ENCODE peak calls at places on chromosomes 16 and 17, in seven cellular contexts. K is left ventricle myocardium inferior, M is GM12865, U is esophagus squamous epithelium, O is IMR-90, Q is keratinocyte, H is cardiac fibroblast. A is an unnamed sample.

GRCh38 chr16:12287796-12288536 is 311.4 kb downstream of the SNX29 start:
- DNase-seq in K (no peak), O (no peak), M (no peak), H (no peak), U (no peak), Q (no peak), A (no peak)

GRCh38 chr17:77819497-77819896 is 139.0 kb upstream of the TNRC6C start:
- DNase-seq in M (no peak), O (no peak), H (no peak), U (no peak), Q (no peak), K (no peak), A (no peak)

GRCh38 chr17:82985436-82985820 is 94.0 kb upstream of the METRNL start:
- DNase-seq in M (no peak), K (no peak), U (no peak), H (no peak), Q (no peak), O (no peak), A (no peak)

GRCh38 chr16:22326369-22326652 is 29.1 kb downstream of the POLR3E start:
- DNase-seq in U (no peak), K (no peak), O (no peak), H (no peak), Q (no peak), M (no peak), A (no peak)

GRCh38 chr17:42136654-42137051 is 14.0 kb downstream of the HSPB9 start:
- DNase-seq in O (no peak), M (no peak), K (no peak), H (no peak), U (no peak), Q (no peak), A (no peak)

GRCh38 chr17:82489117-82489516 is 30.4 kb upstream of the FOXK2 start:
- DNase-seq in M (no peak), U (no peak), Q (no peak), K (peak), H (peak), O (peak), A (no peak)

GRCh38 chr17:79749156-79749815 is 18.5 kb downstream of the ENPP7 start:
- DNase-seq in U (no peak), Q (no peak), O (peak), K (no peak), M (no peak), H (peak), A (no peak)

GRCh38 chr17:14203392-14203791 is 33.3 kb downstream of the CDRT15 start:
- DNase-seq in U (no peak), M (no peak), O (peak), K (no peak), Q (no peak), H (peak), A (no peak)

GRCh38 chr17:41773731-41774193 is 12.7 kb downstream of the JUP start:
- DNase-seq in K (no peak), Q (no peak), U (no peak), O (peak), H (no peak), M (no peak), A (no peak)

GRCh38 chr17:50618300-50618699 is 16.4 kb upstream of the ABCC3 start:
- DNase-seq in O (peak), H (peak), Q (no peak), M (no peak), U (no peak), K (no peak), A (no peak)

GRCh38 chr16:11038777-11039176 is 94.4 kb downstream of the CLEC16A start:
- DNase-seq in H (no peak), K (no peak), U (no peak), Q (peak), O (no peak), M (no peak), A (no peak)

GRCh38 chr17:1907818-1908698 is 78.3 kb downstream of the RPA1 start:
- DNase-seq in M (peak), Q (no peak), H (peak), O (peak), K (no peak), U (no peak), A (no peak)

GRCh38 chr17:37025241-37025640 is 76.5 kb downstream of the AATF start:
- DNase-seq in M (no peak), Q (no peak), O (no peak), U (no peak), K (no peak), H (no peak), A (no peak)

GRCh38 chr16:7992616-7993015 is 597.7 kb downstream of the TMEM114 start:
- DNase-seq in U (no peak), H (no peak), M (no peak), Q (no peak), O (no peak), K (no peak), A (no peak)

GRCh38 chr17:61989509-61989908 is 61.7 kb upstream of the INTS2 start:
- DNase-seq in K (no peak), Q (no peak), U (no peak), O (no peak), M (no peak), H (no peak), A (no peak)

GRCh38 chr17:37770631-37771518 is 26.0 kb upstream of the HNF1B start:
- DNase-seq in O (peak), H (peak), M (peak), Q (no peak), U (no peak), K (peak), A (no peak)

GRCh38 chr16:66028505-66029216 is 337.8 kb upstream of the CDH5 start:
- DNase-seq in H (peak), Q (no peak), M (no peak), U (no peak), O (peak), K (no peak), A (no peak)

GRCh38 chr17:79029327-79030009 is 5.5 kb downstream of the C1QTNF1 start:
- DNase-seq in K (no peak), H (no peak), Q (no peak), O (no peak), U (no peak), M (no peak), A (no peak)

GRCh38 chr16:29857133-29857760 is 5.8 kb downstream of the CDIPT start:
- DNase-seq in H (peak), M (no peak), O (peak), U (no peak), K (no peak), Q (no peak), A (no peak)

GRCh38 chr16:85308585-85309540 is 196.6 kb upstream of the CIBAR2 start:
- DNase-seq in K (no peak), O (no peak), M (peak), H (no peak), Q (no peak), U (no peak), A (no peak)
- H3K4me3 ChIP-seq in K (no peak), O (no peak), M (no peak), H (no peak), Q (no peak), U (no peak), A (no peak)

DNA sequence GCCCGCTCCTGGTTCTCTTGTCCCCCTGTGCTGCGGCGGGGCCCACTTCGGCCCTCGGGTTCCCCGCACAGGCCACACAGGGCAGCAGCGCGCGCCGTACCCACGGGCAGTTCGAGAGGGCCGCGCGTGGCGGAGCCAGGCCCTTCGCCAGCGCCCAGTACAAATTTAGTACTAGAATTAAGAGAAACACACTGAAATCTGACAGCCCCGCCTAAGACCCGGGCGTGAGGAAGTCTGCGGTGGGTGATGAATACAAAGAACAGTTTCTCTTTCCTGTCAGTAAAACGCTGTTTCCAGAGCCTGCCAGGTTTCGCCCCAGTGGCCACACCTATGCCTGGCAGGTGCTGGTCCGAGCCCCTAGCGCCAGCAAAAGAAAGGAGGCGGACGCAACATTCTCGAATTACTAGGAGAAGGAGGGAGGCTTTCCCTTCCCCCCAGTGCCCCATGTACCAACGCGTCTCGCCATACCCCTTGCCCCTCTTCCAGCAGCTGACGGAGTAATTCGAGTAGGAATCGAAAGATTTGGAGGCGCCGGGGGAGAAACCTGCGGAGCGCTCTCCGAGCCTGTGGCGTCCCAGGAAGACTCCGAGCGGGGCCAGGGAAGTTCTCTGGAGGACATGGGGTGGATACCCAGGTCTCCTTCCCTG is 591 bp upstream of the SLFN5 start:
- DNase-seq in O (peak), M (peak), K (peak), H (peak), U (peak), Q (no peak), A (peak)
- TF ChIP-seq CTCF in O (no peak), M (peak), K (peak), H (peak), U (peak), Q (peak), A (peak)

DNA sequence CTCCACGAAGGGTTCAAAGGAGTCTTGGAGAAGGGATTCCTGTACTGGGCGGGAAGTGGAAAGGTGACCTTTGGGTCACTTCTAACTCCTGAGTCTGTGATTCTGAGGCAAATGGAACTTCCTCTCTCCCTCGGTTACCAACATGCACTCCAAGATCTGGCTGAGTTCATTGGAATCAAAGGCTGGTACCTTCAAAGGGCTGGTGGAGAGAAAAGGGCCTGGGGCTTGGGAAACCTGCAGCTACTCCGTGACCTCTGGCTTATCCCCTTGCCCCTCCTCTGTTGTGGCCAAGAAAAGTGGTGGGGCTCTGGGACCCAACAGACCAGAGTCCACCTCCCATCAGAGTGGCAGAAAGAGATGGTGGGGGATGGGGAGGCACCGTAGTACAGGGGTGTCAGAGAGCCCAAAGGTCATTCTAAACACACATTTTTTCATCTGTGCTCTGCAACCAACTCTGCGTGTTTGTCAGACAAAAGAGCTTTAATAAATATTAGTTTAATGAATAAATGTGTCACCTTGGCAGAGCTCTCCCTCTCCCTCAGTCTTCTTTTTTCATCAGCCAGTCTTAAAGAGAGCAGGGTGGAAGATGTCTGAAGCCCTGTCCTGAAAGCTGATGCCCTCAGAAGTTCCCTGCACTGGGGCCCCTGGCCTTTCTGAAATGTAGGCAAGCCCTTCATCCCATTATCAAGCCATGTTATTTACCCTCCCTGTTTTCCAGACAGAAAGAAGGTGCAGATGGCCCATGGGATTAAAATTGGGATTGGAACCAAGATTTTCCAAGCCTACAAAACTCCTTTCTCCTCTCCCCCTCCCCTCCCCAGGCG is 227.4 kb downstream of the CCDC182 start:
- DNase-seq in K (no peak), Q (no peak), U (no peak), M (no peak), O (no peak), H (no peak), A (no peak)
- H3K4me3 ChIP-seq in K (no peak), Q (no peak), U (no peak), M (no peak), O (no peak), H (no peak), A (no peak)

GRCh38 chr17:75205793-75206163 is 299 bp downstream of the NUP85 start:
- DNase-seq in K (no peak), H (no peak), Q (no peak), U (no peak), M (no peak), O (no peak), A (no peak)
- TF ChIP-seq CTCF in K (peak), H (no peak), Q (no peak), U (no peak), M (peak), O (peak), A (peak)

GRCh38 chr16:53771655-53772497 is 67.9 kb downstream of the FTO start:
- DNase-seq in Q (no peak), O (no peak), U (no peak), H (peak), K (no peak), M (no peak), A (no peak)

GRCh38 chr16:53773881-53774280 is 69.9 kb downstream of the FTO start:
- DNase-seq in K (no peak), Q (no peak), O (no peak), M (no peak), U (no peak), H (no peak), A (no peak)

GRCh38 chr16:53775821-53776431 is 72.0 kb downstream of the FTO start:
- DNase-seq in O (peak), M (no peak), K (peak), Q (peak), U (no peak), H (peak), A (no peak)

GRCh38 chr16:53775106-53775820 is 71.3 kb downstream of the FTO start:
- DNase-seq in O (no peak), H (no peak), K (no peak), U (no peak), Q (no peak), M (no peak), A (no peak)

GRCh38 chr16:53773150-53773846 is 69.3 kb downstream of the FTO start:
- DNase-seq in M (peak), O (peak), Q (no peak), H (peak), K (no peak), U (no peak), A (no peak)
- H3K4me3 ChIP-seq in M (no peak), O (no peak), Q (no peak), H (no peak), K (no peak), U (no peak), A (no peak)

DNA sequence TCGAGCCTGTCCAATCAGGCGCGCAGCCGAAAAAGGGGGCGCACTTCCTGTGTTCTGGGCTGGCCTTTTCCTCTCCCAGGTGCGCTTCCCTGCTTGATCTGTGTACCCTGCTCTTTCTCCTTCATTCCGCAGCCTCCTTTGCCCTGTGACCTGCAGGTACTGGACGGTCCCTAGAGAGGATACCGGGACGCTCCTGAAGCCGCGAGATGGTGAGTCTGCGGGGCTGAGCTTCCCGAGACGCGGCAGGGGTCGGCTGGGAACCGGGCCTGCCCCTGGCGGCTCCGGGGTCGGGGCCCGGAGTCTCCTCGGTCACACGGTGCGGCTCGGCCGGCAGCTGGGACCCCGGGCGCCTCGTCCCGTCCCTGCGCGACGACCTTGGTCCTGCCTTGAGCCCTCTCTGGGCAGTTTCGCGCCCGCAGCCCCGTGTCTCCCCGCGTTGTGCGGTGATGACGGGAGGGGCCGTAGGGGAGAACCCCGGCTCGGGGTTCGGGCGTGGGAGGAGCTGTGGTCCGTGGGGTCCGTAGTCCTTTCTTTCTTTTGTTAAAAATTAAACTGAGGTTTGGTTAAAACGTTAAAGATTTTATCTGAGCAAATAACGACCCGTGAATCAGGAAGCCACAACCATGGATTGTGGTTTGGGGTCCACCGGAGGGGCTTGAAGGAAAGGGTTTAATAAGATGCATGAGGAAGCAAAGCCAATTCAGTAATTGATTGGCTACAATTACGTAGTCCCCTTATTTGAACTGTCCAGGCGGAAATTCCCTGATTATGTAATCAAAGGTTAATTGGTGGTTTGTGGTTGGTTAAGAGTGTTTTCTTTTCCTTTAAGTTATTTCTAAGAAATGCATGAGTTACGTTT is 172.8 kb upstream of the ZNF267 start:
- DNase-seq in O (peak), Q (no peak), M (peak), U (peak), H (peak), K (peak), A (no peak)
- TF ChIP-seq CTCF in O (peak), Q (no peak), M (no peak), U (no peak), H (no peak), K (peak), A (peak)

GRCh38 chr17:304461-304860 is 48.1 kb downstream of the RPH3AL start:
- DNase-seq in O (no peak), K (no peak), Q (no peak), U (no peak), M (no peak), H (no peak), A (no peak)
- H3K4me3 ChIP-seq in O (no peak), K (no peak), Q (no peak), U (peak), M (no peak), H (no peak), A (no peak)

DNA sequence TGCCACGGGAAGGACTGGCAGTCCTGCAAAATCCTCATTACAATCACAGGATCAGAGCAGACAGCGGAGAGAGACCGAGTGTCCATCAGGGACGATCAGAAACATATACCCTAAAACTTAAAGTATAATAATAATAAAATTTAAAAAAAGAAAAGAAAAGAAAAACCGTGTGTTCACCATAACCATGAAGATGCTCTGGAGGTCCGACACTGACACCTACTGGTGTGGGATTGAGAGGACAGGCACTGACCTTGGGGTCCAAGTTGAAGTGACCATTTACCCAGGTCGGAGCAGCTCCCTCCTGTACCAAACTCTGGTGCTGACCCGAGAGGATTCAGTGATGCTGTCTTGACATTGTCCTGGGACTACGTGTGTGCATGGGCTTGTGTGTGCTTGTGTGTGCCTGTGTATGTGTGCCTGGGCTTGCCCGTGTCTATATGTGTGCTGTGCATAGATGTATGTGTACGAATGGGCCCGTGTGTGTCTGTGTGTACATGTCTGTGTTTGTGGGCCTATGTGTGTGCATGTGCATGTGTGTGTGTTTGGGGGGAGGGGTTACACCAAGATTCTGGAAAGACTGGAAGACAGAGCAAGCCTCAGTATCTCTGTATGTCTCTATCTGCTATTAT is 10.0 kb upstream of the CD300LD start:
- DNase-seq in Q (no peak), H (peak), U (no peak), M (peak), O (peak), K (no peak), A (no peak)
- TF ChIP-seq CTCF in Q (peak), H (peak), U (peak), M (peak), O (peak), K (peak), A (peak)

GRCh38 chr17:59362811-59363205 is 31.4 kb downstream of the YPEL2 start:
- DNase-seq in M (no peak), H (no peak), Q (no peak), O (no peak), U (no peak), K (no peak), A (no peak)

GRCh38 chr17:59367657-59368045 is 36.2 kb downstream of the YPEL2 start:
- DNase-seq in Q (no peak), H (no peak), M (no peak), U (no peak), K (no peak), O (no peak), A (no peak)

GRCh38 chr17:59366040-59366757 is 34.7 kb downstream of the YPEL2 start:
- DNase-seq in M (no peak), H (peak), O (no peak), Q (no peak), U (no peak), K (no peak), A (no peak)

GRCh38 chr17:59366773-59367656 is 35.6 kb downstream of the YPEL2 start:
- DNase-seq in M (no peak), K (no peak), U (no peak), H (peak), Q (no peak), O (peak), A (no peak)

GRCh38 chr17:59365383-59365981 is 34.0 kb downstream of the YPEL2 start:
- DNase-seq in K (no peak), U (no peak), Q (no peak), O (no peak), H (no peak), M (peak), A (no peak)
- H3K4me3 ChIP-seq in K (peak), U (peak), Q (no peak), O (no peak), H (no peak), M (no peak), A (no peak)

GRCh38 chr17:35901776-35902175 is 21.6 kb upstream of the CCL5 start:
- DNase-seq in Q (no peak), U (no peak), K (no peak), H (peak), M (no peak), O (no peak), A (no peak)
- TF ChIP-seq CTCF in Q (no peak), U (no peak), K (no peak), H (no peak), M (no peak), O (no peak), A (no peak)